ENCODE peak calls at places on chromosomes 7 and 10, in eight cellular contexts. Z is adrenal gland, S is pancreas, L is transverse colon, P is osteoblast, Q is heart left ventricle, T is SK-N-SH, I is gastrocnemius medialis. N is an unnamed sample. For H3K4me1, the result is how much of the 10 kb centered on the place peaks cover.

GRCh38 chr10:84935772-84936171 is 607.4 kb downstream of the CCSER2 start:
- DNase-seq in Z (no peak), S (no peak), L (no peak), P (no peak), Q (no peak), T (no peak), I (no peak), N (no peak)

GRCh38 chr7:50389961-50390360 is 60.2 kb downstream of the FIGNL1 start:
- DNase-seq in Z (no peak), S (no peak), L (no peak), P (no peak), Q (no peak), T (no peak), I (no peak), N (no peak)

GRCh38 chr10:73597346-73597745 is 6.2 kb upstream of the USP54 start:
- DNase-seq in Z (no peak), S (no peak), L (no peak), P (peak), Q (no peak), T (no peak), I (no peak), N (no peak)

GRCh38 chr7:86920154-86920553 is 139.3 kb downstream of the ELAPOR2 start:
- DNase-seq in Z (no peak), S (no peak), L (no peak), P (no peak), Q (no peak), T (no peak), I (no peak), N (no peak)

GRCh38 chr10:123507298-123507697 is 158.9 kb upstream of the GPR26 start:
- DNase-seq in Z (no peak), S (no peak), L (no peak), P (no peak), Q (no peak), T (no peak), I (no peak), N (no peak)

GRCh38 chr10:43340619-43341018 is 30.8 kb upstream of the FXYD4 start:
- DNase-seq in Z (peak), S (peak), L (no peak), P (peak), Q (no peak), T (no peak), I (no peak), N (no peak)

GRCh38 chr7:128217030-128217805 is 23.9 kb upstream of the LEP start:
- DNase-seq in Z (no peak), S (no peak), L (no peak), P (peak), Q (no peak), T (no peak), I (no peak), N (peak)

GRCh38 chr7:18407385-18407784 is 88.2 kb upstream of the HDAC9 start:
- DNase-seq in Z (no peak), S (no peak), L (no peak), P (no peak), Q (no peak), T (no peak), I (no peak), N (no peak)

GRCh38 chr7:155269766-155270585 is 27.7 kb upstream of the INSIG1 start:
- DNase-seq in Z (no peak), S (no peak), L (no peak), P (peak), Q (no peak), T (no peak), I (no peak), N (peak)

DNA sequence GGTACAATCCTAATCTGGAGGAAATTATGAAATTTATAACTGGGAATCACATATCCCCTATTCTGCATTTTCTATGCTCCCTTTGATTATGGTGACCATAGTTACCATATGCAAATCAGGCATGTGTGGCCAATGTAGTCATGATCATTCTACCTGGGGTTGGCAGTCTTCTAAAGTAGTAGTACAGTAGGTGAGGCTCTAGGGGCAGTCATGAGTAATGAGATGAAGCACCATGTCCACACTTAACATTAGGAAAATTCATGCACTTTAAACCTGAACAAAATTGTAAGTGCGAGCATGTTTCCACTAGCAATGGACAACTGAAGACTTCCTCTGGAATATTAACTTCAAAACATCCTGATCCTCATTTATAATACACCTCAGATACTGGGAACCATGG is 545.9 kb downstream of the SUGCT start:
- DNase-seq in Z (no peak), S (no peak), L (no peak), P (no peak), Q (no peak), T (peak), I (no peak), N (no peak)
- TF ChIP-seq CTCF in Z (peak), S (peak), L (peak), P (peak), Q (peak), T (peak), I (peak), N (peak)

GRCh38 chr7:44289341-44290249 is 35.8 kb downstream of the CAMK2B start:
- DNase-seq in Z (peak), S (peak), L (peak), P (peak), Q (peak), T (peak), I (peak), N (peak)

GRCh38 chr7:44292418-44292817 is 33.0 kb downstream of the CAMK2B start:
- DNase-seq in Z (no peak), S (no peak), L (no peak), P (peak), Q (no peak), T (no peak), I (no peak), N (no peak)

GRCh38 chr7:44290250-44290616 is 35.2 kb downstream of the CAMK2B start:
- DNase-seq in Z (peak), S (no peak), L (peak), P (peak), Q (peak), T (peak), I (peak), N (peak)

GRCh38 chr7:44291733-44292395 is 33.5 kb downstream of the CAMK2B start:
- DNase-seq in Z (no peak), S (no peak), L (no peak), P (peak), Q (peak), T (no peak), I (no peak), N (no peak)

DNA sequence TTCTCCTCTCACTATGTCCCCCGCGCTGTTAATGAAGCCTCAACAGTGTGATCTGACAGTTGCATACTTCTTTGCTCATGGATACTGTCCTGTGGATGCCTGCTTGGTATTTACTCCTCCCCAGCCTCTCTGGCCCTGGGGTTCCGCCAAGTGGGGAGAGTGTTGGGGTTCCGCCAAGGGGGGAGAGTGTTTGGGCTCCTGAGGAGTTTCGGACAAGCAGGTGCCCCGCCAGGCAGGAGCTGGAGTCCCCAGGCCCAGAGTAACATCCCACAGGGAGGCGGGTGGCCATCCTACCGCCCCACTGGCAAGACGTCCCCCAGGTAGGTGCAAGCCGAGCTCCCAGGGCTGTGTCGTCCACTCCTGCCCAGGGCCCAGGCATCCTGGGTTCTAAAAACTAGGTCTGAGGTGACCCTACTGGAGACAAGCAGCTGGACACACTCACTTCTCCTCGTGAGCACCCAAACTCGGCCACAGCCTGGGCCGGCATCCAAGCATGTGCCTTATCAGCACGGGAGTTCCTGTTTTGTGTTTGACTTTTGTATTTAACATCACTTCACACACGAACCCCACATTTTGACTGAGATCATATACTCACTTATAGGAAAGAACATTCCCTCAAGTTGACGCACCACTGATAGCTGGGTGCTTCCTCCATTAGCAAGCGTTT is 34.2 kb downstream of the CAMK2B start:
- DNase-seq in Z (peak), S (peak), L (peak), P (peak), Q (peak), T (peak), I (peak), N (peak)
- H3K27ac ChIP-seq in Z (peak), S (no peak), L (no peak), P (no peak), Q (peak), T (peak), I (no peak), N (no peak)

GRCh38 chr10:124551097-124551496 is 89.5 kb downstream of the LHPP start:
- DNase-seq in Z (no peak), S (peak), L (no peak), P (no peak), Q (no peak), T (no peak), I (no peak), N (no peak)

GRCh38 chr10:124547651-124548168 is 86.1 kb downstream of the LHPP start:
- DNase-seq in Z (no peak), S (peak), L (no peak), P (no peak), Q (no peak), T (peak), I (peak), N (no peak)

GRCh38 chr10:124552877-124553276 is 91.3 kb downstream of the LHPP start:
- DNase-seq in Z (no peak), S (no peak), L (no peak), P (no peak), Q (no peak), T (no peak), I (no peak), N (no peak)

GRCh38 chr10:124551755-124552154 is 90.1 kb downstream of the LHPP start:
- DNase-seq in Z (no peak), S (no peak), L (no peak), P (no peak), Q (no peak), T (peak), I (no peak), N (no peak)

GRCh38 chr10:124550305-124551034 is 88.8 kb downstream of the LHPP start:
- DNase-seq in Z (no peak), S (peak), L (no peak), P (no peak), Q (no peak), T (no peak), I (no peak), N (no peak)
- H3K4me1 ChIP-seq in Z (under half), S (under half), L (under half), P (under half), Q (under half), T (under half), I (under half), N (under half)

GRCh38 chr10:14562615-14563214 is 212.0 kb downstream of the FAM107B start:
- DNase-seq in Z (no peak), S (no peak), L (no peak), P (no peak), Q (no peak), T (no peak), I (no peak), N (no peak)
- TF ChIP-seq CTCF in Z (no peak), S (no peak), L (no peak), P (no peak), Q (no peak), T (no peak), I (no peak), N (no peak)

DNA sequence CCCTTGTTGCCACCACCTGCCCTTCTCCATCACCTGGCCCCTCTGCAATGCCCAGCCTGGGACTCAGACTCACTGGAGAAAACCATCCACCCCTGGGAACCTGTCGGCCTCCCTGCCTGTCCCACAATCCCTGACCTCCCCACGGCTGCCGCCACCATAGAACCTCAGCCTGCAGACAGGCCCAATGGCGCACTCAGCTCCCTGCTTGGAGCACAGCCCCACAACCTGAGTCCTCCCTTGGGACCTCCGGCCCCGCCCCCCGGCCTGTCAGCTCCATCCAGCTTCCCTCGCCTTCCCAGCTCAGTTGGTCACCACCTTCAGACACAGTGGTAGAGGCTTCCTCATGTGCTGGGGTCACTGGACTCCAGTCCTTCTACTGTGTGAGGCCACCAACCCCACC is 41.1 kb downstream of the PARP12 start:
- DNase-seq in Z (no peak), S (no peak), L (no peak), P (no peak), Q (no peak), T (no peak), I (no peak), N (no peak)
- H3K27ac ChIP-seq in Z (no peak), S (no peak), L (no peak), P (no peak), Q (no peak), T (no peak), I (no peak), N (no peak)

GRCh38 chr10:5694573-5694972 is 9.9 kb downstream of the TASOR2 start:
- DNase-seq in Z (no peak), S (no peak), L (no peak), P (no peak), Q (no peak), T (peak), I (no peak), N (no peak)
- H3K4me1 ChIP-seq in Z (under half), S (under half), L (under half), P (under half), Q (under half), T (under half), I (under half), N (under half)

GRCh38 chr10:80453392-80453714 is 757 bp upstream of the TSPAN14 start:
- DNase-seq in Z (no peak), S (no peak), L (no peak), P (peak), Q (no peak), T (no peak), I (no peak), N (no peak)
- TF ChIP-seq CTCF in Z (no peak), S (no peak), L (no peak), P (no peak), Q (no peak), T (peak), I (no peak), N (no peak)

GRCh38 chr7:101862280-101863220 is 45.1 kb downstream of the CUX1 start:
- DNase-seq in Z (no peak), S (no peak), L (no peak), P (no peak), Q (peak), T (no peak), I (peak), N (no peak)
- H3K27ac ChIP-seq in Z (no peak), S (no peak), L (no peak), P (no peak), Q (peak), T (no peak), I (peak), N (no peak)